ENCODE peak calls at places on chromosomes 16 and 17, in nine cellular contexts. Q is upper lobe of right lung, I is tibial artery, C is left ventricle myocardium inferior, R is kidney, Y is HCT116, H is fibroblast of lung, L is AG10803, B is transverse colon. P is an unnamed sample.

GRCh38 chr16:4179020-4179419 is 62.8 kb upstream of the ADCY9 start:
- DNase-seq in Q (peak), I (peak), C (peak), R (no peak), Y (peak), H (peak), L (peak), B (peak), P (peak)

GRCh38 chr17:9330140-9330902 is 245.3 kb downstream of the STX8 start:
- DNase-seq in Q (no peak), I (no peak), C (no peak), R (no peak), Y (no peak), H (no peak), L (no peak), B (no peak), P (no peak)

GRCh38 chr17:27984816-27985215 is 57.7 kb upstream of the NLK start:
- DNase-seq in Q (no peak), I (no peak), C (peak), R (peak), Y (no peak), H (no peak), L (no peak), B (no peak), P (no peak)

GRCh38 chr17:60134396-60135159 is 15.2 kb upstream of the CA4 start:
- DNase-seq in Q (peak), I (no peak), C (no peak), R (peak), Y (no peak), H (peak), L (peak), B (no peak), P (no peak)

GRCh38 chr17:78899361-78900260 is 3.4 kb downstream of the CEP295NL start:
- DNase-seq in Q (peak), I (no peak), C (peak), R (no peak), Y (no peak), H (peak), L (peak), B (no peak), P (no peak)

GRCh38 chr16:58665200-58665599 is 19.4 kb downstream of the SLC38A7 start:
- DNase-seq in Q (no peak), I (no peak), C (no peak), R (no peak), Y (no peak), H (no peak), L (no peak), B (no peak), P (no peak)

GRCh38 chr16:64590516-64590915 is 531.3 kb downstream of the CDH11 start:
- DNase-seq in Q (no peak), I (no peak), C (no peak), R (no peak), Y (no peak), H (peak), L (peak), B (no peak), P (peak)

GRCh38 chr17:1643293-1643998 is 2.1 kb downstream of the SCARF1 start:
- DNase-seq in Q (peak), I (no peak), C (no peak), R (peak), Y (peak), H (no peak), L (peak), B (peak), P (peak)

GRCh38 chr16:67593288-67593687 is 31.0 kb downstream of the CTCF start:
- DNase-seq in Q (no peak), I (no peak), C (no peak), R (no peak), Y (no peak), H (peak), L (no peak), B (no peak), P (no peak)

GRCh38 chr16:56999409-57000270 is 10.3 kb downstream of the NLRC5 start:
- DNase-seq in Q (no peak), I (no peak), C (no peak), R (no peak), Y (no peak), H (no peak), L (no peak), B (no peak), P (no peak)

GRCh38 chr16:7351572-7351971 is 18.9 kb downstream of the RBFOX1 start:
- DNase-seq in Q (no peak), I (no peak), C (no peak), R (no peak), Y (no peak), H (no peak), L (no peak), B (no peak), P (no peak)

GRCh38 chr17:64024781-64025731 is 4.6 kb upstream of the ICAM2 start:
- DNase-seq in Q (no peak), I (no peak), C (no peak), R (no peak), Y (no peak), H (peak), L (no peak), B (no peak), P (peak)

GRCh38 chr16:84598391-84598750 is 19.5 kb downstream of the COTL1 start:
- DNase-seq in Q (no peak), I (no peak), C (no peak), R (no peak), Y (no peak), H (no peak), L (no peak), B (no peak), P (no peak)

GRCh38 chr16:84600343-84601229 is 17.3 kb downstream of the COTL1 start:
- DNase-seq in Q (no peak), I (no peak), C (no peak), R (no peak), Y (no peak), H (peak), L (no peak), B (no peak), P (no peak)

GRCh38 chr16:84596801-84597517 is 20.9 kb downstream of the COTL1 start:
- DNase-seq in Q (no peak), I (no peak), C (no peak), R (no peak), Y (no peak), H (no peak), L (no peak), B (no peak), P (no peak)

GRCh38 chr16:84597518-84598390 is 20.1 kb downstream of the COTL1 start:
- DNase-seq in Q (no peak), I (no peak), C (no peak), R (no peak), Y (no peak), H (no peak), L (no peak), B (no peak), P (no peak)

GRCh38 chr16:84599528-84600202 is 18.2 kb downstream of the COTL1 start:
- DNase-seq in Q (peak), I (peak), C (peak), R (peak), Y (no peak), H (peak), L (peak), B (peak), P (peak)
- H3K4me3 ChIP-seq in Q (peak), I (no peak), C (peak), R (no peak), Y (no peak), H (no peak), L (peak), B (no peak), P (no peak)

GRCh38 chr17:7014261-7014994 is 2.0 kb downstream of the RNASEK start:
- DNase-seq in Q (peak), I (peak), C (peak), R (peak), Y (peak), H (peak), L (peak), B (peak), P (peak)

GRCh38 chr17:7016406-7016805 is 4.0 kb downstream of the RNASEK start:
- DNase-seq in Q (no peak), I (no peak), C (no peak), R (peak), Y (no peak), H (no peak), L (no peak), B (no peak), P (no peak)

GRCh38 chr17:7016886-7017826 is 4.7 kb downstream of the RNASEK start:
- DNase-seq in Q (no peak), I (no peak), C (no peak), R (peak), Y (no peak), H (no peak), L (no peak), B (no peak), P (no peak)

GRCh38 chr17:7015587-7016020 is 3.2 kb downstream of the RNASEK start:
- DNase-seq in Q (no peak), I (no peak), C (no peak), R (peak), Y (no peak), H (no peak), L (no peak), B (no peak), P (no peak)

GRCh38 chr17:7014995-7015586 is 2.7 kb downstream of the RNASEK start:
- DNase-seq in Q (no peak), I (no peak), C (no peak), R (no peak), Y (no peak), H (peak), L (peak), B (peak), P (peak)
- TF ChIP-seq CTCF in Q (peak), I (no peak), C (peak), R (no peak), Y (no peak), H (no peak), L (no peak), B (no peak), P (no peak)

GRCh38 chr17:17797119-17797809 is 39.5 kb downstream of the SREBF1 start:
- DNase-seq in Q (no peak), I (no peak), C (no peak), R (no peak), Y (no peak), H (no peak), L (no peak), B (no peak), P (no peak)

GRCh38 chr17:17795946-17796786 is 40.6 kb downstream of the SREBF1 start:
- DNase-seq in Q (no peak), I (no peak), C (no peak), R (no peak), Y (no peak), H (no peak), L (no peak), B (no peak), P (no peak)

GRCh38 chr17:17796787-17797061 is 40.1 kb downstream of the SREBF1 start:
- DNase-seq in Q (no peak), I (no peak), C (no peak), R (no peak), Y (no peak), H (no peak), L (no peak), B (no peak), P (no peak)

GRCh38 chr17:17798573-17799255 is 38.1 kb downstream of the SREBF1 start:
- DNase-seq in Q (no peak), I (no peak), C (no peak), R (no peak), Y (no peak), H (no peak), L (no peak), B (no peak), P (no peak)

DNA sequence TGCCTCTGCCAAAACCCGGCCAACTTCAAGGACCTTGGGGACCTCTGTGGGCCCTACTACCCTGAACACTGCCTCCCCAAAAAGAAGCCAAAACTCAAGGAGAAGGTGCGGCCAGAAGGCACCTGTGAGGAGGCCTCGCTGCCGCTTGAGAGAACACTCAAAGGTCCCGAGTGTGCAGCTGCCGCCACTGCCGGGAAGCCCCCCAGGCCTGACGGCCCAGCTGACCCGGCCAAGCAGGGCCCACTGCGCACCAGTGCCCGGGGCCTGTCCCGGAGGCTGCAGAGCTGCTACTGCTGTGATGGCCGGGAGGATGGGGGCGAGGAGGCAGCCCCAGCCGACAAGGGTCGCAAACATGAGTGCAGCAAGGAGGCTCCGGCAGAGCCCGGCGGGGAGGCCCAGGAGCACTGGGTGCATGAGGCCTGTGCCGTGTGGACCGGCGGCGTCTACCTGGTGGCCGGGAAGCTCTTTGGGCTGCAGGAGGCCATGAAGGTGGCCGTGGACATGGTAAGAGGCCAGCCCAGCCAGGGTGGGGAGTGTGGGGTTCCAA is 38.7 kb downstream of the SREBF1 start:
- DNase-seq in Q (no peak), I (no peak), C (no peak), R (no peak), Y (no peak), H (no peak), L (no peak), B (no peak), P (no peak)
- H3K4me3 ChIP-seq in Q (no peak), I (no peak), C (no peak), R (no peak), Y (no peak), H (no peak), L (no peak), B (no peak), P (no peak)

GRCh38 chr16:16062023-16062932 is 112.9 kb downstream of the ABCC1 start:
- DNase-seq in Q (no peak), I (no peak), C (peak), R (no peak), Y (no peak), H (no peak), L (peak), B (peak), P (no peak)
- TF ChIP-seq CTCF in Q (no peak), I (no peak), C (no peak), R (no peak), Y (no peak), H (no peak), L (no peak), B (no peak), P (no peak)

GRCh38 chr16:30896890-30897730 is 696 bp downstream of the CTF1 start:
- DNase-seq in Q (peak), I (peak), C (peak), R (peak), Y (peak), H (peak), L (peak), B (peak), P (peak)
- H3K4me3 ChIP-seq in Q (peak), I (peak), C (peak), R (peak), Y (peak), H (peak), L (peak), B (peak), P (peak)

GRCh38 chr17:2867441-2868424 is 71.5 kb downstream of the RAP1GAP2 start:
- DNase-seq in Q (no peak), I (no peak), C (no peak), R (no peak), Y (no peak), H (peak), L (peak), B (no peak), P (peak)
- TF ChIP-seq CTCF in Q (no peak), I (peak), C (no peak), R (no peak), Y (no peak), H (peak), L (no peak), B (no peak), P (no peak)

GRCh38 chr17:55005520-55005919 is 37.0 kb downstream of the STXBP4 start:
- DNase-seq in Q (no peak), I (no peak), C (no peak), R (no peak), Y (peak), H (peak), L (peak), B (no peak), P (peak)
- H3K4me3 ChIP-seq in Q (no peak), I (no peak), C (no peak), R (no peak), Y (no peak), H (no peak), L (no peak), B (no peak), P (no peak)

GRCh38 chr17:34961093-34961911 is at the start of the genes CCT6B and ZNF830:
- DNase-seq in Q (peak), I (peak), C (peak), R (peak), Y (peak), H (peak), L (peak), B (peak), P (peak)
- TF ChIP-seq CTCF in Q (no peak), I (no peak), C (no peak), R (no peak), Y (no peak), H (no peak), L (no peak), B (no peak), P (no peak)

GRCh38 chr17:48577946-48578615 is at the start of gene HOXB4:
- DNase-seq in Q (no peak), I (peak), C (peak), R (peak), Y (no peak), H (peak), L (peak), B (peak), P (no peak)

GRCh38 chr17:48576479-48577309 is 1.5 kb downstream of the HOXB4 start:
- DNase-seq in Q (no peak), I (no peak), C (no peak), R (peak), Y (no peak), H (peak), L (peak), B (no peak), P (no peak)

GRCh38 chr17:48575673-48576478 is 2.3 kb downstream of the HOXB4 start:
- DNase-seq in Q (no peak), I (no peak), C (no peak), R (no peak), Y (no peak), H (no peak), L (peak), B (no peak), P (no peak)

GRCh38 chr17:48578616-48579560 is 738 bp upstream of the HOXB4 start:
- DNase-seq in Q (no peak), I (no peak), C (no peak), R (peak), Y (no peak), H (peak), L (no peak), B (no peak), P (no peak)

GRCh38 chr17:48577330-48577945 is 712 bp downstream of the HOXB4 start:
- DNase-seq in Q (no peak), I (no peak), C (no peak), R (peak), Y (no peak), H (no peak), L (peak), B (no peak), P (no peak)
- H3K4me3 ChIP-seq in Q (peak), I (peak), C (peak), R (peak), Y (peak), H (peak), L (peak), B (peak), P (no peak)